ENCODE peak calls at places on chromosomes 16 and 17, in six cellular contexts. Q is OCI-LY7, Y is fibroblast of pulmonary artery, E is cardiac muscle cell, X is Caco-2, U is AG04449. J is an unnamed sample.

GRCh38 chr17:71163121-71163812 is 957.6 kb upstream of the SOX9 start:
- DNase-seq in E (no peak), X (no peak), Y (peak), U (no peak), Q (no peak), J (no peak)

GRCh38 chr16:6722786-6723185 is 609.9 kb upstream of the RBFOX1 start:
- DNase-seq in U (no peak), X (no peak), Q (no peak), Y (no peak), E (no peak), J (no peak)

GRCh38 chr16:66690106-66690847 is 6.3 kb downstream of the CMTM4 start:
- DNase-seq in U (no peak), Y (no peak), Q (no peak), X (no peak), E (no peak), J (no peak)

GRCh38 chr16:25340973-25341372 is 83.3 kb upstream of the ZKSCAN2 start:
- DNase-seq in U (no peak), Q (no peak), Y (no peak), E (no peak), X (no peak), J (no peak)

GRCh38 chr16:50822671-50823070 is 80.8 kb downstream of the CYLD start:
- DNase-seq in E (no peak), Q (no peak), X (no peak), Y (no peak), U (no peak), J (no peak)

GRCh38 chr16:22932032-22932771 is 118.2 kb downstream of the HS3ST2 start:
- DNase-seq in X (no peak), U (no peak), E (no peak), Y (no peak), Q (no peak), J (no peak)

GRCh38 chr17:6420173-6420641 is 14.7 kb downstream of the AIPL1 start:
- DNase-seq in U (no peak), Q (no peak), E (peak), X (no peak), Y (peak), J (no peak)

GRCh38 chr17:82143333-82143732 is 45.3 kb upstream of the FASN start:
- DNase-seq in Y (no peak), U (no peak), Q (no peak), X (no peak), E (no peak), J (no peak)

GRCh38 chr17:73226556-73227172 is 33.8 kb downstream of the COG1 start:
- DNase-seq in U (peak), Q (no peak), X (no peak), E (no peak), Y (peak), J (no peak)

GRCh38 chr17:73230088-73230487 is 31.6 kb downstream of the CPSF4L start:
- DNase-seq in U (no peak), E (no peak), Y (no peak), Q (no peak), X (no peak), J (no peak)

GRCh38 chr17:73227944-73228343 is 33.7 kb downstream of the CPSF4L start:
- DNase-seq in X (no peak), Y (no peak), E (no peak), Q (no peak), U (no peak), J (no peak)

GRCh38 chr17:73227379-73227778 is 34.3 kb downstream of the CPSF4L start:
- DNase-seq in E (no peak), X (no peak), Y (no peak), U (no peak), Q (no peak), J (no peak)

DNA sequence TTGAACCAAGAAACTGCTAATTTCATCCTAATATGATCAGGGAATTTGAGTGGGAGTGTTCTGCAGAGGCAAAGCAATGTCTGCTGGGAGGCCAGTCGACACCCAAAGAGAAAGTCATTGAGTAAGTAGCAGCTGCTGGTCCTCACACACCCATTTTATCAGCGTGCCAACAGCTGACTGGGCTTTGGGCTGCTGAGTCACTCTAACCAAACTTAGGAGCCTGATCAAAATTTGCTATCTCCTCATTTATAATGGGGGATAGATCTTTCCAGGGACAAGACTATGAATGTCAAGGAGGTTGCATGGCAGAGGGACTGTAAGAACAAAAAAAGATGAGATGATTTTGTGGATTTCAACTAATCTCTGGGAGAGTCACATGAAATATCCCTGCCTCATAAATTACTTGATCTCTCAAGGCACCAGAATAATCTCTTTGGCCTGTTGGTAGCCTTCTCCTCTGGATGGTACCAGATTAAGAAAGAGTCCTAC is 32.9 kb downstream of the CPSF4L start:
- DNase-seq in U (peak), Y (peak), Q (no peak), X (no peak), E (no peak), J (no peak)
- TF ChIP-seq CTCF in U (no peak), Y (no peak), Q (no peak), X (no peak), E (no peak), J (no peak)

DNA sequence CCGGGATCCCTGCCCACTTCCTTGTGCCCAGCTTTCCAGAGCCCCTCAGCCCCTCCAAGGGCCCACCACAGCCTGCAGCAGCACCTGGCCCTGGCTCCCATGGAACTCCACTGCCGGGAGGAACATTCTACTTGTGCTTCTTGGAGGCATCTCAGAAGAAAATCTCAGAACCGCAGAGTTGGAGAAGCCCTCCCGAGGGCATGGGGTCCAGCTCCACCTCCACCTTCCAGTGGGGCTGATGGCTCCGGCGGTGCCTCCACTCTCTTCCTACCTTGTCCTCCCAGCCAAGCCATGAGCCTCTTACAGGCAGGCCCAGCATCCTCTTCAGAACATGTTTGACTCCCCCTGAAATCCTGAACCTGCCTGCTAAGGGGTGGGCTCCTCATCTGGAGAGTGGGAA is 79.4 kb upstream of the ZNF469 start:
- DNase-seq in U (no peak), X (no peak), Y (no peak), Q (no peak), E (no peak), J (no peak)
- H3K4me3 ChIP-seq in U (no peak), X (no peak), Y (no peak), Q (no peak), E (no peak), J (no peak)

DNA sequence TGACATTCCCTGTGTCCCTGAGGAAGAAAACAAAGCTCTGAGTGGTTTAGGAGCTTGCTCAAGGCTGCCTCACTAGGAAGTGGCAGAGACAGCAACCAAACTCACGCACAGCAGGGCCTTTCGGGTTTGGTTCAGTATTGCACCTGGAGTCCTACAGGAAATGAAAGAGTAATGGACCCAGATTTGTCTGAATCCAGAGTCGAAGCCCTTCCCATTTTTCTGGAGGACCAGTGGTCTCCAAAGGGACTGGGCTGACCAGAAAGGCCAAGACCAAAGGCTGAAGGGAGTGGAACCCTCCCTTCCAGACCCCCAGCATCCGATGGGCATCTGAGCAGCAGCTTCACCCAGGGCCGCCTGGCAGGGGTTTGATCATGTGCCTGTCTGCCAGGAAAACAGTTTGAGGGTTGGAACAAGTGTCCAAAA is 85.5 kb upstream of the RPL38 start:
- DNase-seq in U (no peak), Y (no peak), X (no peak), Q (no peak), E (peak), J (no peak)
- TF ChIP-seq CTCF in U (peak), Y (no peak), X (no peak), Q (no peak), E (no peak), J (no peak)

DNA sequence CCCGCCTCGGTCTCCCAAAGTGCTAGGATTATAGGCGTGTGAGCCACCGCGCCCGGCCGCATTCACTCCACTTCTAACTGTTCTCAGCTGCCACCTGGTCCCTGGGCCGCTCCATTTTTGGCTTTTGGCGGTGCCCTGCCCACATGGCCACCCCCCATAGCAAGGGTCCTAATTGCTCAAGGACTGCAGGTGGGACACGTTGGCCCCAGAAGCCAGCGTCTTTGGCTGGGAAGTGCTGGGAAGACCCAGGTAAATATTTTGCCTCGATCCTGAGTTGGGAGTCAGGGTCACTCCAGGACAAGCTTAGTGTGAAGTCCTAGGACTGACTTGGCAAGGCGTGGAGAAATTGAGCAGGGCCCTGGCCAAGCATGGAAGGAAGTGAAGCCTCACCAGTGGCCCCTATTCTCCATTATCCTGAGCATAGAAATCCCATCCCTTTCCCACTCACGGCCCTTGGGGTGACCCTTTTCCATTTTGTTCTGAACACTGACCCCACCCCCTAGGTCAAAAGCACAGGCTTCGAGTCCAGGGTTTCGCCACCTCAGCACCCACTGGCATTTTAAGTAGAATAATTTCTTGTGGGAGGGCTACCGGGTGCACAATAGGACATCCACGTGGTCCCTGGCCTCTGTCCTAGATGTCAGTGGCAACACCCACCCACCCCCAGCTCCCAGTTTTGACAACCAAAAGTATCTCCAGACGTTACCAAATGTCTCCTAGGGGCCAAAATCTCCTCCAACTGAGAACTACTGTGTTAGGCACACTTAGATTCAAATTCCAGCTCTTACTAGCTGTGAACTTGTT is 5.9 kb upstream of the WDR81 start:
- DNase-seq in Q (no peak), E (no peak), X (no peak), U (no peak), Y (no peak), J (no peak)
- H3K4me3 ChIP-seq in Q (no peak), E (no peak), X (no peak), U (no peak), Y (no peak), J (peak)

GRCh38 chr16:19680972-19681371 is 37.1 kb downstream of the KNOP1 start:
- DNase-seq in Y (no peak), U (no peak), E (no peak), Q (no peak), X (no peak), J (no peak)
- TF ChIP-seq CTCF in Y (no peak), U (no peak), E (peak), Q (peak), X (no peak), J (peak)

J was measured in epithelial cell of proximal tubule.